ENCODE peak calls at places on chromosome 2, in six cellular contexts. F is thoracic aorta, X is left lung, M is K562, D is kidney, A is colonic mucosa. P is an unnamed sample.

GRCh38 chr2:216069028-216069427 is 12.6 kb downstream of the PECR start:
- DNase-seq in F (no peak), X (no peak), M (no peak), D (no peak), A (no peak), P (no peak)

GRCh38 chr2:20509766-20510490 is 63.1 kb downstream of the RHOB start:
- DNase-seq in F (no peak), X (peak; percentile 90), M (peak; percentile 82), D (peak; percentile 89), A (peak; percentile 78), P (no peak)

GRCh38 chr2:133716166-133716565 is 147.9 kb upstream of the NCKAP5 start:
- DNase-seq in F (no peak), X (no peak), M (no peak), D (no peak), A (no peak), P (no peak)

GRCh38 chr2:63078852-63079606 is 28.4 kb downstream of the OTX1 start:
- DNase-seq in F (no peak), X (no peak), M (peak; percentile 31), D (no peak), A (peak; percentile 20), P (no peak)

GRCh38 chr2:146837857-146838256 is 1007.0 kb upstream of the ACVR2A start:
- DNase-seq in F (no peak), X (no peak), M (no peak), D (no peak), A (no peak), P (no peak)

GRCh38 chr2:216775043-216775453 is 79.7 kb upstream of the IGFBP5 start:
- DNase-seq in F (peak; percentile 71), X (no peak), M (peak; percentile 68), D (peak; percentile 84), A (no peak), P (peak; percentile 86)

GRCh38 chr2:28684142-28684858 is 67.3 kb upstream of the PPP1CB start:
- DNase-seq in F (no peak), X (no peak), M (peak; percentile 78), D (no peak), A (no peak), P (no peak)

GRCh38 chr2:205719864-205720263 is 37.6 kb downstream of the NRP2 start:
- DNase-seq in F (no peak), X (no peak), M (no peak), D (no peak), A (no peak), P (no peak)

GRCh38 chr2:73069855-73070650 is 1.5 kb downstream of the SFXN5 start:
- DNase-seq in F (no peak), X (no peak), M (peak; percentile 42), D (peak; percentile 49), A (no peak), P (no peak)

GRCh38 chr2:167966367-167966766 is 281.0 kb downstream of the STK39 start:
- DNase-seq in F (no peak), X (no peak), M (no peak), D (no peak), A (no peak), P (no peak)

GRCh38 chr2:118554616-118555015 is 292.8 kb downstream of the EN1 start:
- DNase-seq in F (no peak), X (no peak), M (peak; percentile 15), D (no peak), A (no peak), P (no peak)
- TF ChIP-seq CTCF in F (no peak), X (no peak), M (peak; percentile 5), D (no peak), A (no peak), P (no peak)

GRCh38 chr2:231197741-231198290 is 615 bp upstream of the ARMC9 start:
- DNase-seq in F (no peak), X (no peak), M (no peak), D (no peak), A (no peak), P (no peak)

GRCh38 chr2:231199219-231199618 is 788 bp downstream of the ARMC9 start:
- DNase-seq in F (no peak), X (no peak), M (no peak), D (no peak), A (peak; percentile 31), P (no peak)

GRCh38 chr2:231200805-231201474 is 2.5 kb downstream of the ARMC9 start:
- DNase-seq in F (no peak), X (no peak), M (peak; percentile 45), D (no peak), A (no peak), P (no peak)

GRCh38 chr2:231196592-231196991 is 1.8 kb upstream of the ARMC9 start:
- DNase-seq in F (no peak), X (no peak), M (no peak), D (no peak), A (no peak), P (no peak)

GRCh38 chr2:231198291-231199173 is at the start of gene ARMC9:
- DNase-seq in F (no peak), X (peak; percentile 95), M (peak; percentile 97), D (peak; percentile 90), A (peak; percentile 80), P (peak; percentile 75)
- H3K27ac ChIP-seq in F (peak within 1 kb of the TSS; percentile 80), X (peak within 1 kb of the TSS; percentile 71), M (no peak within 1 kb of the TSS), D (no peak within 1 kb of the TSS), A (peak within 1 kb of the TSS; percentile 29), P (peak within 1 kb of the TSS; percentile 30)

DNA sequence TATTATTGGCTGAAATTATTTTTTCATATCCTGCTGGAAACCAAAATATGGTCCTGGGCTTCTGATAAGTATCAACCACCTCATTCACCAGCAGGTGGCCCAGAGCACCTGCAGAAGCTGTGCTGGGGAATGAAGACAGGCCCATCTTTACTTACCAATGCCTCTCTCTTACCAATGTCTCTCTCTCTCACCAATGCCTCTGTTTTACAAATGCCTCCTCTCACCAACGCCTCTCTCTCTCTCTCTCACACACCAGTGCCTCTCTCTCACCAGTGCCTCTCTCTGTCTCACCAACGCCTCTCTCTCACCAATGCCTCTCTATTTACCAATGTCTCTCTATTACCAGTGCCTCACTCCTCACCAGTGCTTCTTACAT is 2.3 kb upstream of the MAL start:
- DNase-seq in F (no peak), X (no peak), M (no peak), D (no peak), A (no peak), P (no peak)
- TF ChIP-seq CTCF in F (no peak), X (no peak), M (no peak), D (no peak), A (no peak), P (no peak)

GRCh38 chr2:191263050-191263449 is 17.8 kb downstream of the MYO1B start:
- DNase-seq in F (no peak), X (no peak), M (no peak), D (no peak), A (no peak), P (no peak)

GRCh38 chr2:191262436-191262835 is 17.2 kb downstream of the MYO1B start:
- DNase-seq in F (no peak), X (no peak), M (no peak), D (no peak), A (no peak), P (no peak)

GRCh38 chr2:191265311-191266170 is 20.3 kb downstream of the MYO1B start:
- DNase-seq in F (peak; percentile 12), X (no peak), M (no peak), D (no peak), A (peak; percentile 43), P (no peak)

GRCh38 chr2:191266201-191266600 is 21.0 kb downstream of the MYO1B start:
- DNase-seq in F (no peak), X (no peak), M (no peak), D (no peak), A (no peak), P (no peak)

DNA sequence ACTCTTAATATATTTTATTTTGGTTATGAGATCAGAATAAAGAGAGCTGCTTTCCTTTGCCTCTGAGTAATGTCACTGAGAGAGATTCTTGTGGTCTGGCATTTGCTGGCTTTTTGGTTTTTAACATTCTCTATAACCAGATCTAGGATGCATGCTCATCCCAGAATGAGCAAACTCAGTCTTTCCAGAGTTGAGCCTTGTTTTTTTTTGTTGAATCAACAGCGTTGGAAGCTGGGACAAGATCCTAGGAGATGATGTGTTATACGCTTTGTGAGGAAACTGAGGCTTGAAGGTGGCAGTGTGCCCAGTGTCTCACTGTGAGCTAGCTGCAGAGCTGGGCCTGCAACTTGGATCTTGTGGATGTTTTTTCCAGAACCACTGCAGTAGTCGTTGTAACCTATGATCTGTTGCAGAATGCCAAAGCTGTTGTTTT is 19.5 kb downstream of the MYO1B start:
- DNase-seq in F (no peak), X (no peak), M (no peak), D (no peak), A (no peak), P (no peak)
- H3K27ac ChIP-seq in F (peak overlapping the region; percentile 78), X (no peak overlapping the region), M (no peak overlapping the region), D (no peak overlapping the region), A (no peak overlapping the region), P (no peak overlapping the region)

GRCh38 chr2:201257941-201258665 is 2.2 kb upstream of the CASP8 start:
- DNase-seq in F (peak; percentile 19), X (peak; percentile 85), M (peak; percentile 42), D (peak; percentile 95), A (peak; percentile 90), P (peak; percentile 68)
- TF ChIP-seq CTCF in F (no peak), X (no peak), M (peak; percentile 28), D (no peak), A (no peak), P (no peak)

GRCh38 chr2:225040862-225041209 is 1.4 kb downstream of the DOCK10 start:
- DNase-seq in F (no peak), X (no peak), M (no peak), D (no peak), A (peak; percentile 51), P (no peak)
- H3K27ac ChIP-seq in F (no peak overlapping the region), X (peak overlapping the region; percentile 68), M (no peak overlapping the region), D (peak overlapping the region; percentile 6), A (peak overlapping the region; percentile 60), P (no peak overlapping the region)

GRCh38 chr2:155372969-155373368 is 674.5 kb downstream of the KCNJ3 start:
- DNase-seq in F (no peak), X (no peak), M (no peak), D (no peak), A (no peak), P (no peak)
- TF ChIP-seq CTCF in F (no peak), X (no peak), M (no peak), D (no peak), A (no peak), P (peak; percentile 6)

GRCh38 chr2:42147641-42148274 is 21.4 kb upstream of the EML4 start:
- DNase-seq in F (no peak), X (no peak), M (no peak), D (no peak), A (no peak), P (no peak)
- H3K27ac ChIP-seq in F (peak overlapping the region; percentile 19), X (no peak overlapping the region), M (no peak overlapping the region), D (peak overlapping the region; percentile 63), A (no peak overlapping the region), P (no peak overlapping the region)

GRCh38 chr2:35530615-35531135 is 824.9 kb upstream of the CRIM1 start:
- DNase-seq in F (no peak), X (no peak), M (no peak), D (no peak), A (no peak), P (no peak)

GRCh38 chr2:35522434-35522833 is 833.1 kb upstream of the CRIM1 start:
- DNase-seq in F (no peak), X (peak; percentile 29), M (no peak), D (no peak), A (no peak), P (no peak)

DNA sequence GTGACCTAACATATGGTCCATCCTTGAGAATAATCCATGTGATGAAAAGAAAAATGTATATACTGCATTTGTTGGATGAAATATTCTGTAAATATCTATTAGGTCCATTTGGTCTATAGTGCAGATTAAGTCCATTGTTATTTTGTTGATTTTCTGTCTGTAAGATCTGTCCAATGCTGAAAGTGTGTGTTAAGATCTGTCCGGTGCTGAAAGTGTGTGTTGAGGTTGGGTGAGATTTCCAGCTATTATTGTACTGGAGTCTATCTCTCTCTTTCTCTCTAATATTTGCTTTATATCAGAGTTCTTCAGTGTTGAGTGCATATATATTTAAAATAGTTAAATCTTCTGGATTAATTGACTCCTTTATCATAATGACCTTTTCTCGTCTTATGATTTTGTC is 828.8 kb upstream of the CRIM1 start:
- DNase-seq in F (no peak), X (no peak), M (no peak), D (no peak), A (no peak), P (no peak)
- TF ChIP-seq CTCF in F (no peak), X (no peak), M (no peak), D (no peak), A (no peak), P (no peak)

P was measured in psoas muscle.